ENCODE peak calls at places on chromosomes 13 and 19, in four cellular contexts. One of them, this sample, is unnamed.

GRCh38 chr13:114004416-114005205 is 30.7 kb upstream of the C13orf46 start:
- DNase-seq in natural killer cell: no peak
- DNase-seq in stomach: peak; percentile 77
- DNase-seq in AG04450: no peak
- DNase-seq in this sample: peak; percentile 9

GRCh38 chr13:32022292-32022691 is 9.3 kb upstream of the FRY start:
- DNase-seq in natural killer cell: no peak
- DNase-seq in stomach: no peak
- DNase-seq in AG04450: no peak
- DNase-seq in this sample: no peak

GRCh38 chr19:15417699-15418098 is 1.1 kb downstream of the AKAP8L start:
- DNase-seq in natural killer cell: no peak
- DNase-seq in stomach: no peak
- DNase-seq in AG04450: no peak
- DNase-seq in this sample: no peak

GRCh38 chr19:22263121-22263520 is 23.1 kb upstream of the ZNF729 start:
- DNase-seq in natural killer cell: no peak
- DNase-seq in stomach: no peak
- DNase-seq in AG04450: no peak
- DNase-seq in this sample: no peak

GRCh38 chr19:50921391-50922315 is 10.5 kb upstream of the KLK4 start:
- DNase-seq in natural killer cell: no peak
- DNase-seq in stomach: no peak
- DNase-seq in AG04450: no peak
- DNase-seq in this sample: no peak

GRCh38 chr13:112840472-112841302 is 128.3 kb upstream of the MCF2L start:
- DNase-seq in natural killer cell: no peak
- DNase-seq in stomach: peak; percentile 4
- DNase-seq in AG04450: no peak
- DNase-seq in this sample: no peak

GRCh38 chr13:64459778-64460177 is 2770.4 kb downstream of the PCDH9 start:
- DNase-seq in natural killer cell: no peak
- DNase-seq in stomach: no peak
- DNase-seq in AG04450: no peak
- DNase-seq in this sample: no peak

GRCh38 chr19:35908010-35908441 is at the start of gene TYROBP:
- DNase-seq in natural killer cell: no peak
- DNase-seq in stomach: no peak
- DNase-seq in AG04450: no peak
- DNase-seq in this sample: no peak

GRCh38 chr13:109904218-109904617 is 117.8 kb upstream of the IRS2 start:
- DNase-seq in natural killer cell: no peak
- DNase-seq in stomach: no peak
- DNase-seq in AG04450: no peak
- DNase-seq in this sample: no peak
- TF ChIP-seq CTCF in natural killer cell: no peak
- TF ChIP-seq CTCF in stomach: no peak
- TF ChIP-seq CTCF in AG04450: no peak
- TF ChIP-seq CTCF in this sample: no peak

DNA sequence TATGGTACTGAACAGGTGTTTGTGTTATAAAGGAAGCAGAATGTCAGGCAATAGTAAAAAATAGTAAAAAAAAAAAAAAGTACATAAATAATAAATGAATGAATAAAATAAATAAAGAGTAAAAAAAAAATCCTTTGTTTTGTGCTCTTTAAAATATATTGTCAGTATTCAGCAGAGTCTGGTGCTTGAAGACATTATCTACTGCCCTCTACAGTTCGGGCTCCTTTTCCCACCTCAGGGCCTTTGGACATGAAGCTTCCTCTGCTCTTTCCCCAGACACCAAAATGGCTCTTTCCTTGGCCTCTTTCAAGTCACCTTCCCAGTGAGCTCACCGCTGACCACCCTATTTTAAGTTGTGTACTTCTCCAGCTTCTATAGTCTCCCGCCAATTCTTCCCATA is 137.5 kb downstream of the TNFRSF19 start:
- DNase-seq in natural killer cell: no peak
- DNase-seq in stomach: no peak
- DNase-seq in AG04450: no peak
- DNase-seq in this sample: no peak
- TF ChIP-seq CTCF in natural killer cell: no peak
- TF ChIP-seq CTCF in stomach: no peak
- TF ChIP-seq CTCF in AG04450: no peak
- TF ChIP-seq CTCF in this sample: no peak

DNA sequence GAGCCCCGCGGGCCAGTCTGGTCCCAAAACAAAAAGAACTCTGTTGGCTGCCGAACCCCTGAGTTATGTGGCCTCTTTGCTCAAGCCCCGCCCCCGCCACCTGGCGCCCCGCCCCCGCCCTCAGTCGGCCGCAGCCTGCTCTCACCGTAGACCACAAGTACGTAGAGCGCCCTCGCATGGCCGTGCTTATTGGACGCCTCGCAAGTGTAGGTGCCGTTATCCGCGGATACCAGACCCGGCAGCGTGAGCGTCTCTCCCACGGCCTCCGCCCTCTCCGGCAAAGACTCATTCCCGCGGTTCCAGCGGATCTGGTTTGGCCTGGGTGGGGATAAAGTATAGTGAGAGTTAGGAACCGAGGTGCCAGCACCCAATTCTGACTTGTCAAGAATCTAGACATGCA is 5.5 kb upstream of the ZNF428 start:
- DNase-seq in natural killer cell: peak; percentile 66
- DNase-seq in stomach: peak; percentile 70
- DNase-seq in AG04450: no peak
- DNase-seq in this sample: peak; percentile 59
- TF ChIP-seq CTCF in natural killer cell: peak; percentile 46
- TF ChIP-seq CTCF in stomach: no peak
- TF ChIP-seq CTCF in AG04450: peak; percentile 1
- TF ChIP-seq CTCF in this sample: no peak

GRCh38 chr13:37833411-37833810 is 36.2 kb downstream of the TRPC4 start:
- DNase-seq in natural killer cell: no peak
- DNase-seq in stomach: no peak
- DNase-seq in AG04450: no peak
- DNase-seq in this sample: no peak
- TF ChIP-seq CTCF in natural killer cell: no peak
- TF ChIP-seq CTCF in stomach: no peak
- TF ChIP-seq CTCF in AG04450: no peak
- TF ChIP-seq CTCF in this sample: no peak

GRCh38 chr19:4018140-4018613 is 10.6 kb downstream of the PIAS4 start:
- DNase-seq in natural killer cell: no peak
- DNase-seq in stomach: no peak
- DNase-seq in AG04450: no peak
- DNase-seq in this sample: no peak
- TF ChIP-seq CTCF in natural killer cell: no peak
- TF ChIP-seq CTCF in stomach: no peak
- TF ChIP-seq CTCF in AG04450: no peak
- TF ChIP-seq CTCF in this sample: no peak

GRCh38 chr19:54168174-54168917 is 4.6 kb downstream of the TMC4 start:
- DNase-seq in natural killer cell: peak; percentile 89
- DNase-seq in stomach: peak; percentile 94
- DNase-seq in AG04450: no peak
- DNase-seq in this sample: peak; percentile 85

GRCh38 chr19:54169149-54169731 is 3.7 kb downstream of the TMC4 start:
- DNase-seq in natural killer cell: no peak
- DNase-seq in stomach: no peak
- DNase-seq in AG04450: no peak
- DNase-seq in this sample: no peak

GRCh38 chr19:54172413-54172763 is 572 bp downstream of the TMC4 start:
- DNase-seq in natural killer cell: no peak
- DNase-seq in stomach: no peak
- DNase-seq in AG04450: no peak
- DNase-seq in this sample: no peak

GRCh38 chr19:54173951-54174817 is 1.2 kb upstream of the TMC4 start:
- DNase-seq in natural killer cell: no peak
- DNase-seq in stomach: no peak
- DNase-seq in AG04450: no peak
- DNase-seq in this sample: no peak

DNA sequence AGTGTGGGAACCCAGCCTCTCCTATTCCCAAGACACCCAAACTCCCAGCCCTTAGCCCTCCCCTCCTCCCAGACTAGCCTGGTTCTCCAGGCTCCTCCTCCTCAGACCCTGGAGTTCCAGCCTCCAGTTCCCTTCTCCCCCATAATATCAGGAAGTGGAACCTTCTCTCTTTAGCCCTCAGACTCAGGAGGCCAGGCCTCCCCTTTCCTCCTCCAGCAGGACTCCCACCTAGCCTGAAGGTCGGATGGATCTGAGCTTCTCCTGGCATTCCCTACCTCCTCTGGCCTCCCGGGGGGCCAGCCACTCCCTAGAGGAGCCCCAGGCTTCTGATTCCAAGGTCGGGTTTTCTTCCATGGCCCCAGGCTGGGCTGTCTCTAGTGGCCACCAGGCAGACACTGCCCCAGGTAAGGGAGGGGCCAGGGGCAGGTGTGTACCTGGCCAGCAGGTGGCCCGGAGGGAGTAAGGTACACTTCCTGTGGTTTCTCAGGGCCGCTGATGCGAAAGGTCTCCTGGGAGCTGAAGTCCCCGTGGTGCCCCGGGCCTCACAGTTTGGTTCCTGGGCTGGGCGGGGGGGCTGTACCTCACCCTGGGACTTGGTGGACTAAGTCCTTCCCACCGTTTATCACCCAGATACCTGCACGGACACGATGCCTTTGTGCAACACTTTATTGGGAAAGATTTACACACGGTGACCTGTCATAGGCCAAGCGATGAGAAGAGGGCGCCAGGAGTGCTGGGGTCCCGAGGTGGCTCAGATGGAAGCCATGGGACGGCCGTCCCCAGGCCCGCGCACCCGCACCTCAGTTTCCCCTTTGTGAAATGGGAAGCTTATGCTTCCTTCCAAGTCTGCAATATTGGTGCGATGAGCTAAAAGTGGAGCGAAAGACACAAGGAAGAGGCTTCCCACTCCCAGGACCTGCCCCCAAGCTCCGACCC is at the start of gene TMC4:
- DNase-seq in natural killer cell: no peak
- DNase-seq in stomach: peak; percentile 88
- DNase-seq in AG04450: no peak
- DNase-seq in this sample: no peak
- TF ChIP-seq CTCF in natural killer cell: no peak
- TF ChIP-seq CTCF in stomach: no peak
- TF ChIP-seq CTCF in AG04450: no peak
- TF ChIP-seq CTCF in this sample: no peak

GRCh38 chr19:8021374-8021773 is 15.9 kb upstream of the ELAVL1 start:
- DNase-seq in natural killer cell: no peak
- DNase-seq in stomach: no peak
- DNase-seq in AG04450: no peak
- DNase-seq in this sample: no peak

GRCh38 chr19:8020681-8021080 is 15.2 kb upstream of the ELAVL1 start:
- DNase-seq in natural killer cell: no peak
- DNase-seq in stomach: no peak
- DNase-seq in AG04450: no peak
- DNase-seq in this sample: no peak

GRCh38 chr19:8022275-8022674 is 16.8 kb upstream of the ELAVL1 start:
- DNase-seq in natural killer cell: no peak
- DNase-seq in stomach: peak; percentile 29
- DNase-seq in AG04450: no peak
- DNase-seq in this sample: no peak

GRCh38 chr19:8023371-8023770 is 17.9 kb upstream of the ELAVL1 start:
- DNase-seq in natural killer cell: no peak
- DNase-seq in stomach: no peak
- DNase-seq in AG04450: no peak
- DNase-seq in this sample: no peak

DNA sequence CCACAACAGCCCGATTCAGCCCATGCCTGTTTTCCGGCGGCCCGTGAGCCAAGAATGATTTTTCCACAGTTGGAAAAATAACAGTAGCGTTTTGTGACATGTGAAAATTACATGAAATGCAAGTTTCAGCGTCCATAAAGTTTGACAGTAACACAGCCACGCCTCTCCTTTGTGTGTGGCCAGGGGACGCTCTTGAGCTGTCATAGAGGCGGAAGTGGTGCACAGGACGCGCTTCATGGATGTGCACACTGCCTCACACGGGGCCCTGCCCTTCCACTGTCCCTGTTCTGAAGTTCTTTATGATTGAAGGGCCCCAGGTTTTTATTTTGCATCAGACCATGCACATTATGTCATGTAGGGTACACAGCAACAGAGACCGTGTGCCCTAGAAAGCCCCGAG is 12.4 kb upstream of the ELAVL1 start:
- DNase-seq in natural killer cell: peak; percentile 37
- DNase-seq in stomach: no peak
- DNase-seq in AG04450: no peak
- DNase-seq in this sample: peak; percentile 25
- TF ChIP-seq CTCF in natural killer cell: peak; percentile 42
- TF ChIP-seq CTCF in stomach: no peak
- TF ChIP-seq CTCF in AG04450: no peak
- TF ChIP-seq CTCF in this sample: no peak